ENCODE peak calls at places on chromosomes 6 and 20, in four cellular contexts. Y, U, V and W are unnamed samples.
A peak's percentile ranks its signal among the peaks of the same experiment; 100 is the strongest.

GRCh38 chr6:164106345-164106769 is 691.8 kb downstream of the QKI start:
- DNase-seq in Y (peak; percentile 36), U (peak; percentile 69), V (no peak), W (no peak)

GRCh38 chr6:107110200-107110599 is 5.1 kb downstream of the BEND3 start:
- DNase-seq in U (no peak), V (no peak), Y (peak; percentile 40), W (no peak)

GRCh38 chr20:219290-220115 is 7.6 kb upstream of the DEFB129 start:
- DNase-seq in Y (peak; percentile 57), V (peak; percentile 51), U (no peak), W (no peak)

GRCh38 chr20:41027872-41028358 is 707 bp upstream of the TOP1 start:
- DNase-seq in U (no peak), Y (no peak), V (no peak), W (no peak)

GRCh38 chr6:135498178-135498841 is 770 bp upstream of the AHI1 start:
- DNase-seq in V (peak; percentile 43), Y (peak; percentile 95), U (peak; percentile 74), W (no peak)

GRCh38 chr6:35243386-35243958 is 16.1 kb upstream of the ZNF76 start:
- DNase-seq in V (no peak), Y (no peak), U (no peak), W (no peak)

GRCh38 chr6:75493400-75494064 is at the start of gene FILIP1:
- DNase-seq in U (peak; percentile 32), V (no peak), Y (peak; percentile 53), W (no peak)

GRCh38 chr20:25376236-25376635 is 14.4 kb downstream of the ABHD12 start:
- DNase-seq in Y (no peak), V (no peak), U (no peak), W (no peak)

GRCh38 chr6:170367241-170367640 is 60.7 kb downstream of the FAM120B start:
- DNase-seq in Y (no peak), V (no peak), U (no peak), W (no peak)

GRCh38 chr6:98971303-98971702 is 23.6 kb upstream of the FBXL4 start:
- DNase-seq in U (no peak), Y (no peak), V (no peak), W (no peak)

GRCh38 chr20:45366631-45367030 is 3.7 kb downstream of the SYS1 start:
- DNase-seq in V (no peak), Y (no peak), U (no peak), W (no peak)

GRCh38 chr6:106886444-106886843 is 88.1 kb downstream of the CD24 start:
- DNase-seq in V (no peak), Y (no peak), U (no peak), W (no peak)

GRCh38 chr6:108838101-108838717 is 10.0 kb upstream of the ARMC2 start:
- DNase-seq in V (no peak), Y (peak; percentile 30), U (no peak), W (no peak)

GRCh38 chr6:88982720-88983119 is 19.3 kb upstream of the RNGTT start:
- DNase-seq in Y (peak; percentile 69), V (peak; percentile 56), U (no peak), W (no peak)

GRCh38 chr20:23145281-23145700 is 59.2 kb upstream of the CD93 start:
- DNase-seq in V (no peak), U (no peak), Y (peak; percentile 100), W (no peak)

GRCh38 chr6:65182681-65183080 is 524.3 kb downstream of the EYS start:
- DNase-seq in V (no peak), Y (peak; percentile 83), U (no peak), W (no peak)

GRCh38 chr6:166087246-166087645 is 80.4 kb downstream of the TBXT start:
- DNase-seq in U (no peak), Y (no peak), V (no peak), W (no peak)